ENCODE peak calls at places on chromosome 9, in nine cellular contexts. Y is NCI-H345; C is iris pigment epithelial cell; J is GM12892; D is CD4-positive, CD25-positive, alpha-beta regulatory T cell; R is CD8-positive, alpha-beta memory T cell; T is epithelial cell of esophagus; L is mesendoderm; H is cardiac fibroblast. U is an unnamed sample.

GRCh38 chr9:99632349-99633038 is 189.2 kb upstream of the NR4A3 start:
- DNase-seq in Y (no peak), C (no peak), J (no peak), D (no peak), R (no peak), T (no peak), L (no peak), H (no peak), U (no peak)

GRCh38 chr9:133490865-133491655 is 12.2 kb upstream of the SLC2A6 start:
- DNase-seq in Y (no peak), C (no peak), J (no peak), D (no peak), R (no peak), T (no peak), L (no peak), H (no peak), U (no peak)

GRCh38 chr9:111076043-111076442 is 37.8 kb upstream of the LPAR1 start:
- DNase-seq in Y (no peak), C (no peak), J (no peak), D (no peak), R (no peak), T (no peak), L (no peak), H (no peak), U (no peak)

GRCh38 chr9:78871452-78872331 is 574.8 kb downstream of the PSAT1 start:
- DNase-seq in Y (no peak), C (peak), J (no peak), D (no peak), R (no peak), T (peak), L (peak), H (peak), U (no peak)

GRCh38 chr9:116275418-116276295 is 122.1 kb downstream of the PAPPA start:
- DNase-seq in Y (no peak), C (peak), J (no peak), D (no peak), R (no peak), T (no peak), L (peak), H (peak), U (no peak)

GRCh38 chr9:31137151-31137849 is 1247.1 kb upstream of the ACO1 start:
- DNase-seq in Y (no peak), C (peak), J (no peak), D (no peak), R (no peak), T (peak), L (peak), H (peak), U (no peak)

GRCh38 chr9:109120204-109120789 is 550 bp upstream of the TMEM245 start:
- DNase-seq in Y (no peak), C (no peak), J (no peak), D (no peak), R (no peak), T (no peak), L (peak), H (no peak), U (no peak)

GRCh38 chr9:135574943-135575342 is 13.4 kb downstream of the PAEP start:
- DNase-seq in Y (no peak), C (no peak), J (no peak), D (no peak), R (no peak), T (no peak), L (no peak), H (no peak), U (no peak)

GRCh38 chr9:79570449-79571308 is 1.1 kb upstream of the TLE4 start:
- DNase-seq in Y (peak), C (peak), J (peak), D (peak), R (peak), T (peak), L (peak), H (peak), U (peak)

U was measured in T follicular helper cell.